ENCODE peak calls at places on chromosomes 7 and 10, in eight cellular contexts. One of them, this sample, is unnamed. For H3K9me3, the result is how much of the 10 kb centered on the place peaks cover.

GRCh38 chr7:101555269-101555920 is 73.7 kb downstream of the MYL10 start:
- DNase-seq in fibroblast of lung: no peak
- DNase-seq in PC-3: no peak
- DNase-seq in IMR-90: no peak
- DNase-seq in adipocyte: no peak
- DNase-seq in GM23248: no peak
- DNase-seq in Karpas-422: no peak
- DNase-seq in neural progenitor cell: no peak
- DNase-seq in this sample: no peak

GRCh38 chr10:100155936-100156335 is 29.9 kb downstream of the ERLIN1 start:
- DNase-seq in fibroblast of lung: no peak
- DNase-seq in PC-3: no peak
- DNase-seq in IMR-90: no peak
- DNase-seq in adipocyte: no peak
- DNase-seq in GM23248: no peak
- DNase-seq in Karpas-422: no peak
- DNase-seq in neural progenitor cell: no peak
- DNase-seq in this sample: no peak

GRCh38 chr7:77525231-77525630 is 11.9 kb upstream of the PTPN12 start:
- DNase-seq in fibroblast of lung: peak
- DNase-seq in PC-3: peak
- DNase-seq in IMR-90: peak
- DNase-seq in adipocyte: no peak
- DNase-seq in GM23248: peak
- DNase-seq in Karpas-422: peak
- DNase-seq in neural progenitor cell: no peak
- DNase-seq in this sample: no peak

GRCh38 chr7:107701191-107701590 is 40.6 kb downstream of the SLC26A4 start:
- DNase-seq in fibroblast of lung: no peak
- DNase-seq in PC-3: no peak
- DNase-seq in IMR-90: no peak
- DNase-seq in adipocyte: no peak
- DNase-seq in GM23248: no peak
- DNase-seq in Karpas-422: no peak
- DNase-seq in neural progenitor cell: no peak
- DNase-seq in this sample: no peak

GRCh38 chr7:3089493-3089892 is 45.8 kb upstream of the CARD11 start:
- DNase-seq in fibroblast of lung: peak
- DNase-seq in PC-3: peak
- DNase-seq in IMR-90: peak
- DNase-seq in adipocyte: no peak
- DNase-seq in GM23248: peak
- DNase-seq in Karpas-422: no peak
- DNase-seq in neural progenitor cell: peak
- DNase-seq in this sample: no peak

GRCh38 chr10:123808873-123809272 is 82.7 kb downstream of the CPXM2 start:
- DNase-seq in fibroblast of lung: peak
- DNase-seq in PC-3: peak
- DNase-seq in IMR-90: no peak
- DNase-seq in adipocyte: peak
- DNase-seq in GM23248: peak
- DNase-seq in Karpas-422: no peak
- DNase-seq in neural progenitor cell: no peak
- DNase-seq in this sample: no peak

GRCh38 chr7:129401228-129401967 is 32.8 kb upstream of the STRIP2 start:
- DNase-seq in fibroblast of lung: peak
- DNase-seq in PC-3: peak
- DNase-seq in IMR-90: no peak
- DNase-seq in adipocyte: no peak
- DNase-seq in GM23248: peak
- DNase-seq in Karpas-422: no peak
- DNase-seq in neural progenitor cell: no peak
- DNase-seq in this sample: no peak

GRCh38 chr10:124032982-124033886 is 60.2 kb downstream of the CHST15 start:
- DNase-seq in fibroblast of lung: peak
- DNase-seq in PC-3: no peak
- DNase-seq in IMR-90: peak
- DNase-seq in adipocyte: peak
- DNase-seq in GM23248: peak
- DNase-seq in Karpas-422: no peak
- DNase-seq in neural progenitor cell: no peak
- DNase-seq in this sample: no peak

GRCh38 chr10:132452216-132452650 is 55.2 kb downstream of the PWWP2B start:
- DNase-seq in fibroblast of lung: no peak
- DNase-seq in PC-3: no peak
- DNase-seq in IMR-90: no peak
- DNase-seq in adipocyte: no peak
- DNase-seq in GM23248: no peak
- DNase-seq in Karpas-422: peak
- DNase-seq in neural progenitor cell: peak
- DNase-seq in this sample: no peak

GRCh38 chr7:66082083-66082482 is 6.5 kb downstream of the ASL start:
- DNase-seq in fibroblast of lung: no peak
- DNase-seq in PC-3: no peak
- DNase-seq in IMR-90: no peak
- DNase-seq in adipocyte: no peak
- DNase-seq in GM23248: no peak
- DNase-seq in Karpas-422: no peak
- DNase-seq in neural progenitor cell: no peak
- DNase-seq in this sample: no peak

GRCh38 chr7:66078067-66078466 is 2.4 kb downstream of the ASL start:
- DNase-seq in fibroblast of lung: no peak
- DNase-seq in PC-3: no peak
- DNase-seq in IMR-90: no peak
- DNase-seq in adipocyte: no peak
- DNase-seq in GM23248: no peak
- DNase-seq in Karpas-422: no peak
- DNase-seq in neural progenitor cell: no peak
- DNase-seq in this sample: no peak

GRCh38 chr7:66083677-66084076 is 8.1 kb downstream of the ASL start:
- DNase-seq in fibroblast of lung: no peak
- DNase-seq in PC-3: no peak
- DNase-seq in IMR-90: no peak
- DNase-seq in adipocyte: no peak
- DNase-seq in GM23248: no peak
- DNase-seq in Karpas-422: no peak
- DNase-seq in neural progenitor cell: no peak
- DNase-seq in this sample: no peak

DNA sequence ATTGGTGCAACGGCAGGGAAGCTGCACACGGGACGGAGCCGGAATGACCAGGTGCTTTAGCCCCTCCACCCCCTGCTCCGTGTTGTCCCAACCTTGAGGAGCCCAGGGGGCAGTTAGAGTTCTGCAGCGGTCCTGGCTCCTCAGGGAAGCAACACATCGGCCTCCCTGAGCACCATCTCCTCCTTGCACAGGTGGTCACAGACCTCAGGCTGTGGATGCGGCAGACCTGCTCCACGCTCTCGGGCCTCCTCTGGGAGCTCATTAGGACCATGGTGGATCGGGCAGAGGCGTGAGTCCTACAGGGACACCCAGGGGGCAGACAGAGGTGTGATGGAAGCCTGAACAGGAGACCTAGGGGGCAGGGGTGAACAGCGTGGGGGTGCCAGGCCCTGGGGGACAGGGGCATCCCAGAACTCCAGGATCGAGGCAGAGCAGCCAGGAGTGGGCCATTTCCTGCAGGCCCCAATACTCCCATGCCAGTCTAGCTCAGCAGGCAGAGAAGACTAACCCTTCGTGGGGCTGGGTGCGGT is 7.3 kb downstream of the ASL start:
- DNase-seq in fibroblast of lung: no peak
- DNase-seq in PC-3: no peak
- DNase-seq in IMR-90: no peak
- DNase-seq in adipocyte: no peak
- DNase-seq in GM23248: no peak
- DNase-seq in Karpas-422: no peak
- DNase-seq in neural progenitor cell: no peak
- DNase-seq in this sample: no peak
- H3K4me3 ChIP-seq in fibroblast of lung: no peak
- H3K4me3 ChIP-seq in PC-3: no peak
- H3K4me3 ChIP-seq in IMR-90: no peak
- H3K4me3 ChIP-seq in adipocyte: no peak
- H3K4me3 ChIP-seq in GM23248: no peak
- H3K4me3 ChIP-seq in Karpas-422: no peak
- H3K4me3 ChIP-seq in neural progenitor cell: no peak
- H3K4me3 ChIP-seq in this sample: no peak

DNA sequence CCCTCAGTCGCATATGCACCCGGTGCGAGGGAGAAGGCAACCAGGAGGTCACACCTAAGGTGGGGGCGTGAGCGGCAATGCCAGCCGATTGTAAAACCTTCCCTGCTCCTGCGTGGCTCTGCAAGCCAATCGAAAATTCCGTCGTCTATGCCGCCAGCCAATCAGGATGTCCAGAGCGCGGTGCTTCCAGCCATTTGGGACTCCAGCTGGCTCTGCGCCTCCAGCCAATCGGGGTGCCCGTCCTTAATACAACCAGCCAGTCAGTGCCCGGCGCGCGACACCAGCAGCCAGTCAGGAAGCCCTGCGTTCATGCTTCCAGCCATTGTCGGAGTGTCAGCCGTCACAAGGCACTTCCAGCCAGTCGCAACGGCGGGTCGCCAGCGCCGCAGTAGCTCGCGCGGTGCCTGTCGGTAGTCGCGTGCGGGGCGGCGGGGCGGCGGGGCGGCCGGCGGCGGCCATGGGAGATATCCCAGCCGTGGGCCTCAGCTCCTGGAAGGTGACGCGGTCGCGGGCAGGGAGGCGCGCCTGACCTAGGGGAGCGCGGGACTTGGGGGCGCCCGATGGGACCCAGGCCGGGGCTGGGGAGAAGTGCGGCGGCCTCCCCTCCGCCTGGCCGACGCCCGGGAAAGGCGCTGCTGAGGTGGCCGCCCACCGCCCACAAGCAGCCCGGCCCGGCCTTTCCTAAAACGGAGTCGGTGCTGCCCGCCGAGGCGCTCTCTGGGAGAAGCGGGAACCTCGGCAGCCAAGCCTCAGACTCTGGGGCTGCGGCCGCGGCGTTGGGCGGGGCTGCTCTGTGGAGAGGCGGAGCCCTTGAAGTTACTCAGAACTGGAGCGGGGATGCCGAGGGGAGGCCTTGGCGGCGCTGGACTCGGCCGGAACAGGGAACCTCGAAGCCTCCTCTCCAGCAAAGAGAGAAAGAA is at the start of gene AKR1E2:
- DNase-seq in fibroblast of lung: peak
- DNase-seq in PC-3: no peak
- DNase-seq in IMR-90: peak
- DNase-seq in adipocyte: peak
- DNase-seq in GM23248: peak
- DNase-seq in Karpas-422: no peak
- DNase-seq in neural progenitor cell: peak
- DNase-seq in this sample: no peak
- H3K9ac ChIP-seq in fibroblast of lung: peak
- H3K9ac ChIP-seq in PC-3: no peak
- H3K9ac ChIP-seq in IMR-90: peak
- H3K9ac ChIP-seq in adipocyte: peak
- H3K9ac ChIP-seq in GM23248: peak
- H3K9ac ChIP-seq in Karpas-422: no peak
- H3K9ac ChIP-seq in neural progenitor cell: no peak
- H3K9ac ChIP-seq in this sample: no peak

DNA sequence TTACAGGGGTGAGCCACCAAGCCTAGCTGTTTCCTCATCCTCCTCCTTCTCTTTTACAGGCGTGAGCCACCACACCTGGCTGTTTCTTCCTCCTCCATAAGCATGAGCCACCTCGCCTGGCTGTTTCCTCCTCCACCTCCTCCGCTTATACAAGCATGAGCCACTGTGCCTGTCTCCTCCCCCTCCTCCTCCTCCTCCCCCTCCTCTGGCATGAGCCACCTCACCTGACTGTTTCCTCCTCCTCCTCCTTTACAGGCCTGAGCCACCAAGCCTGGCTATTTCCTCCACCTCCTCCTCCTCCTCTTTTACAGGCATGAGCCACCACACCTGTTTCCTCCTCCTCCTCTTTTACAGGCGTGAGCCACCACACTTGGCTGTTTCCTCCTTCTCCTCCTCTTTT is 49.8 kb upstream of the ZNF479 start:
- DNase-seq in fibroblast of lung: no peak
- DNase-seq in PC-3: peak
- DNase-seq in IMR-90: no peak
- DNase-seq in adipocyte: no peak
- DNase-seq in GM23248: no peak
- DNase-seq in Karpas-422: no peak
- DNase-seq in neural progenitor cell: no peak
- DNase-seq in this sample: no peak
- H3K9me3 ChIP-seq in fibroblast of lung: under half
- H3K9me3 ChIP-seq in PC-3: under half
- H3K9me3 ChIP-seq in IMR-90: under half
- H3K9me3 ChIP-seq in adipocyte: under half
- H3K9me3 ChIP-seq in GM23248: under half
- H3K9me3 ChIP-seq in Karpas-422: under half
- H3K9me3 ChIP-seq in neural progenitor cell: under half
- H3K9me3 ChIP-seq in this sample: under half

GRCh38 chr7:113768256-113768847 is 150.5 kb downstream of the PPP1R3A start:
- DNase-seq in fibroblast of lung: peak
- DNase-seq in PC-3: no peak
- DNase-seq in IMR-90: no peak
- DNase-seq in adipocyte: peak
- DNase-seq in GM23248: no peak
- DNase-seq in Karpas-422: no peak
- DNase-seq in neural progenitor cell: no peak
- DNase-seq in this sample: no peak

GRCh38 chr7:113775804-113776203 is 143.0 kb downstream of the PPP1R3A start:
- DNase-seq in fibroblast of lung: no peak
- DNase-seq in PC-3: no peak
- DNase-seq in IMR-90: no peak
- DNase-seq in adipocyte: no peak
- DNase-seq in GM23248: no peak
- DNase-seq in Karpas-422: no peak
- DNase-seq in neural progenitor cell: no peak
- DNase-seq in this sample: no peak

GRCh38 chr7:113775401-113775800 is 143.4 kb downstream of the PPP1R3A start:
- DNase-seq in fibroblast of lung: peak
- DNase-seq in PC-3: no peak
- DNase-seq in IMR-90: no peak
- DNase-seq in adipocyte: no peak
- DNase-seq in GM23248: no peak
- DNase-seq in Karpas-422: no peak
- DNase-seq in neural progenitor cell: no peak
- DNase-seq in this sample: no peak

GRCh38 chr7:113774182-113774807 is 144.5 kb downstream of the PPP1R3A start:
- DNase-seq in fibroblast of lung: peak
- DNase-seq in PC-3: peak
- DNase-seq in IMR-90: peak
- DNase-seq in adipocyte: peak
- DNase-seq in GM23248: peak
- DNase-seq in Karpas-422: peak
- DNase-seq in neural progenitor cell: peak
- DNase-seq in this sample: peak

DNA sequence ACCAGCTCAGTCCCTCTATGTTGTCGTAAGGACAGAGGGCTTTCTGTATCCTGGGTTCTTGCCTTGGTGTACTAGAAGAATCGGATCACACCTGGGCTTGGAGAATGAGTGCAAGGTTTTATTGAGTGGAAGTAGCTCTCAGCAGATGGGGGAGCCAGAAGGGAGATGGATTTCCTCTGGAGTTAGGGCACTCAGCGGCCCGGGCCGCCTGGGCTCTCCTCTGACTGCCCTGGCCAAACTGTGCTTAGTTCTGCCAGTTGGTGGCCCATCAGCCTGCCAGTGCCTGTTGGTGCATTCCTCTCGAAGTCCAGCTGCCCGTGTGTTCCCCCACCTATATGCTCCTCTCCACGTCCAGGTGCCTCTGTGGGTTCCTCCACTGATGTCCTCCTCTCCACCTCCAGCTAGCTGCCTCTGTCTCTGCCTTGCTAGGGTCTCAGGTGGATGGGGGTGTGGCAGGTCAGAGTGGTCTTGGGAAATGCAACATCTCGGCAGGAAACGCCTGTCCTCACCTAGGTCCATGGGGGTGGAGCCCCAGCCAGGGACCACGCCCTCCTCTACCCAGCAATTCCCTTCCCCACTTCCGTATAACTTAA is 148.6 kb downstream of the PPP1R3A start:
- DNase-seq in fibroblast of lung: no peak
- DNase-seq in PC-3: no peak
- DNase-seq in IMR-90: no peak
- DNase-seq in adipocyte: no peak
- DNase-seq in GM23248: no peak
- DNase-seq in Karpas-422: no peak
- DNase-seq in neural progenitor cell: no peak
- DNase-seq in this sample: no peak
- H3K4me3 ChIP-seq in fibroblast of lung: no peak
- H3K4me3 ChIP-seq in PC-3: no peak
- H3K4me3 ChIP-seq in IMR-90: no peak
- H3K4me3 ChIP-seq in adipocyte: no peak
- H3K4me3 ChIP-seq in GM23248: no peak
- H3K4me3 ChIP-seq in Karpas-422: no peak
- H3K4me3 ChIP-seq in neural progenitor cell: no peak
- H3K4me3 ChIP-seq in this sample: no peak

This sample was measured in SK-N-MC.